ENCODE peak calls at places on chromosome 14, in eight cellular contexts. H is upper lobe of right lung, J is pancreas, C is PC-9, Q is colonic mucosa, Z is body of pancreas, O is HepG2, M is adipocyte. K is an unnamed sample. For H3K9me3 and H3K27me3, the result is how much of the 10 kb centered on the place peaks cover.

GRCh38 chr14:63759454-63759853 is 31.6 kb upstream of the SGPP1 start:
- DNase-seq in H (no peak), J (no peak), C (no peak), Q (no peak), Z (no peak), O (no peak), M (peak), K (peak)

GRCh38 chr14:101456246-101457159 is 104.8 kb upstream of the DIO3 start:
- DNase-seq in H (no peak), J (no peak), C (no peak), Q (no peak), Z (no peak), O (no peak), M (no peak), K (no peak)

GRCh38 chr14:53327716-53328115 is 174.6 kb upstream of the DDHD1 start:
- DNase-seq in H (no peak), J (no peak), C (no peak), Q (no peak), Z (no peak), O (no peak), M (peak), K (no peak)

GRCh38 chr14:56868660-56869059 is 58.4 kb upstream of the OTX2 start:
- DNase-seq in H (no peak), J (no peak), C (no peak), Q (no peak), Z (no peak), O (no peak), M (no peak), K (no peak)

GRCh38 chr14:73311710-73312035 is 74.4 kb downstream of the PAPLN start:
- DNase-seq in H (no peak), J (no peak), C (no peak), Q (no peak), Z (no peak), O (no peak), M (no peak), K (no peak)

GRCh38 chr14:56870336-56870735 is 60.1 kb upstream of the OTX2 start:
- DNase-seq in H (no peak), J (no peak), C (no peak), Q (no peak), Z (no peak), O (no peak), M (no peak), K (no peak)

GRCh38 chr14:47040490-47040889 is 388.9 kb upstream of the RPL10L start:
- DNase-seq in H (no peak), J (no peak), C (no peak), Q (no peak), Z (no peak), O (peak), M (no peak), K (peak)

GRCh38 chr14:52461721-52462120 is 90.6 kb downstream of the TXNDC16 start:
- DNase-seq in H (no peak), J (no peak), C (no peak), Q (no peak), Z (no peak), O (no peak), M (no peak), K (no peak)

GRCh38 chr14:65156568-65157366 is 54.5 kb upstream of the MAX start:
- DNase-seq in H (peak), J (no peak), C (no peak), Q (no peak), Z (no peak), O (no peak), M (peak), K (peak)

GRCh38 chr14:78153069-78153351 is 17.2 kb upstream of the NRXN3 start:
- DNase-seq in H (no peak), J (no peak), C (no peak), Q (no peak), Z (no peak), O (no peak), M (no peak), K (no peak)

GRCh38 chr14:102914474-102915291 is 7.8 kb upstream of the AMN start:
- DNase-seq in H (peak), J (peak), C (no peak), Q (no peak), Z (no peak), O (no peak), M (no peak), K (no peak)

GRCh38 chr14:37591311-37591940 is 3.6 kb downstream of the FOXA1 start:
- DNase-seq in H (peak), J (peak), C (no peak), Q (peak), Z (no peak), O (no peak), M (no peak), K (peak)

GRCh38 chr14:91170504-91171121 is 56.7 kb downstream of the DGLUCY start:
- DNase-seq in H (no peak), J (no peak), C (no peak), Q (no peak), Z (no peak), O (no peak), M (no peak), K (no peak)

GRCh38 chr14:61121293-61121897 is 140.3 kb downstream of the SLC38A6 start:
- DNase-seq in H (no peak), J (no peak), C (no peak), Q (no peak), Z (no peak), O (no peak), M (peak), K (no peak)

DNA sequence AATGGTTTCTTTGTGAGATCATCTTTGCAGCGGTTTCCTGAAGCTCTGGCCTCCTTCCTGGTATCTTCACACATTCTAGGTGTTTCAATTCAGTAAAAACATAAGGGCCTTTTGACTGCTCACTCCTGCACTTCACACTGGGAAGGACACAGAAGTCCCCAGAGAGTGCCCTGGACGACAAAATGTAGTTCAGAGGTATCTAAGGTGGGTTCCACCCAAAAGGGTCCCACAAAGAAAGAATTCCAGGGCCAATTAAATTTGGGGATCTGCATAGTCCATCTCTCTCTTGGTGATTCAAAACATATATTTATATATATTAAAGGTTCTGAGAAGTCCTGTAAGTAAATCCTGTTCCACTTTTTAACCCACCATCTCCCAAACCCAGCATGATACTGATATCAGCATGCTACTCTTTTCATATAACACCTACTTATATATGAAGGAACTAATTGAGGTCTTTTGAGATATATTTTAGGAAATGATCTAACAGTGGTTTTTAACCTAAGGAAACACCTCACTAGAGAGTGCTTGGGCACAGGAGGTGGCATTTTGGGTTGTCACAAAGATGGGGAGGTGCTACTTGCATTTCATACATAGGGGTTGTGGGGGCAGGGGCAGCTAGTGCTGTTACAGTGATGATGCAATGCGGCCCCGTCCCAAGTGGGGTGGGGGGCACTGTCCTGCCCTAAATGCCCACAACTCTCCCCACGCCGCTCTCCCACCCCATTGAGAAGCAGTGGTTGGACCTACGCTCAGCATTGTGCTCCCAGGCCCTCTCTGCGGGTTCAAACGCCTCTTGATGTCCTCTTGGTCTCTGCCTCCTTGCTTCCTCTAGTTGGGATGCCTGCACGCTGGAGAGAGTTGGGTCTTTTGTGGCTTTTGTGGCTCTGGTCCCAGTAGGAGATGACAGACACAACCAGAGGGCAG is 109.4 kb downstream of the ARF6 start:
- DNase-seq in H (no peak), J (peak), C (no peak), Q (peak), Z (no peak), O (no peak), M (no peak), K (peak)
- H3K4me3 ChIP-seq in H (peak), J (peak), C (peak), Q (peak), Z (no peak), O (peak), M (peak), K (peak)

GRCh38 chr14:35320472-35320871 is 28.3 kb downstream of the PSMA6 start:
- DNase-seq in H (no peak), J (no peak), C (no peak), Q (no peak), Z (no peak), O (no peak), M (no peak), K (no peak)
- H3K9me3 ChIP-seq in H (under half), J (under half), C (under half), Q (under half), Z (under half), O (under half), M (under half), K (under half)

GRCh38 chr14:99756796-99757195 is 36.4 kb upstream of the EML1 start:
- DNase-seq in H (peak), J (no peak), C (no peak), Q (no peak), Z (no peak), O (no peak), M (no peak), K (no peak)

GRCh38 chr14:99758121-99758871 is 34.9 kb upstream of the EML1 start:
- DNase-seq in H (no peak), J (no peak), C (no peak), Q (no peak), Z (no peak), O (no peak), M (peak), K (no peak)

GRCh38 chr14:99758915-99759545 is 34.2 kb upstream of the EML1 start:
- DNase-seq in H (peak), J (no peak), C (no peak), Q (no peak), Z (no peak), O (no peak), M (no peak), K (no peak)

GRCh38 chr14:99755629-99756603 is 37.3 kb upstream of the EML1 start:
- DNase-seq in H (peak), J (no peak), C (peak), Q (peak), Z (peak), O (peak), M (peak), K (no peak)

GRCh38 chr14:99757331-99758070 is 35.7 kb upstream of the EML1 start:
- DNase-seq in H (peak), J (no peak), C (no peak), Q (no peak), Z (no peak), O (no peak), M (peak), K (no peak)
- H3K27me3 ChIP-seq in H (under half), J (under half), C (under half), Q (under half), Z (under half), O (half or more), M (under half), K (under half)

GRCh38 chr14:20657216-20658211 is 16.0 kb upstream of the OR6S1 start:
- DNase-seq in H (no peak), J (no peak), C (peak), Q (no peak), Z (no peak), O (peak), M (no peak), K (no peak)
- H3K4me3 ChIP-seq in H (no peak), J (no peak), C (no peak), Q (no peak), Z (no peak), O (no peak), M (no peak), K (no peak)

DNA sequence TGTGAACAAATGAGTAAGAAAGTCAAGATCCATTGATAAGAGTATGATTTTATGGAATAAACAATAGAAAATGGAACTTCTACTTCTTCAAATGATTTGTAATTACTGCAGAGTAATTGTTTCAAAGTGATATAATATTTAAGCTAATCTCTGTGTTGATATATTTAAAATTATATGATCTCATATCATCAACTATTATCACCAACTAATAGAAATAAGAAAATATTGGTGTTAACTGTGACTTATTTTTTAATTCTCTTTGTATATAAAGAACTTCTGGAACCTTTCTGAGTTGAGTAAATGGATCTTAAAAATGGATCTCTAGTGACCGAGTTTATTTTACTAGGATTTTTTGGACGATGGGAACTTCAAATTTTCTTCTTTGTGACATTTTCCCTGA is at the start of gene OR4L1:
- DNase-seq in H (no peak), J (no peak), C (no peak), Q (no peak), Z (no peak), O (no peak), M (no peak), K (no peak)
- H3K9me3 ChIP-seq in H (under half), J (under half), C (under half), Q (under half), Z (under half), O (under half), M (under half), K (under half)